ENCODE peak calls at places on chromosomes 16 and 17, in nine cellular contexts. S, V, J, H, Q, A, L, E and G are unnamed samples.

GRCh38 chr17:19979917-19980770 is 2.5 kb upstream of the AKAP10 start:
- DNase-seq in E (no peak), S (no peak), V (no peak), H (no peak), A (no peak), Q (no peak), L (no peak), J (no peak), G (no peak)

GRCh38 chr17:77312786-77313599 is 172.2 kb downstream of the SEC14L1 start:
- DNase-seq in E (no peak), H (peak), Q (no peak), L (no peak), S (no peak), V (no peak), A (peak), J (peak), G (peak)

GRCh38 chr17:77783991-77784820 is 174.3 kb upstream of the TNRC6C start:
- DNase-seq in J (no peak), H (no peak), L (peak), E (peak), Q (peak), S (peak), V (no peak), A (no peak), G (no peak)

GRCh38 chr17:81330884-81331245 is 35.8 kb upstream of the SLC38A10 start:
- DNase-seq in E (no peak), V (no peak), S (no peak), A (no peak), J (no peak), H (no peak), L (no peak), Q (no peak), G (no peak)

GRCh38 chr17:57975044-57975443 is 13.0 kb downstream of the VEZF1 start:
- DNase-seq in V (no peak), J (peak), L (no peak), E (no peak), S (no peak), Q (no peak), A (no peak), H (peak), G (peak)

GRCh38 chr16:1499756-1500464 is 6.8 kb downstream of the TELO2 start:
- DNase-seq in L (no peak), E (no peak), A (no peak), H (no peak), V (no peak), J (no peak), Q (no peak), S (no peak), G (no peak)

GRCh38 chr17:33200587-33200986 is 92.5 kb downstream of the ASIC2 start:
- DNase-seq in Q (no peak), H (no peak), J (no peak), A (no peak), S (no peak), E (no peak), L (no peak), V (no peak), G (peak)

GRCh38 chr16:21684199-21684598 is 20.4 kb downstream of the OTOA start:
- DNase-seq in S (peak), A (no peak), V (no peak), E (peak), L (peak), H (no peak), J (no peak), Q (no peak), G (peak)

GRCh38 chr16:1817716-1818115 is 8.9 kb downstream of the HAGH start:
- DNase-seq in L (no peak), A (no peak), S (no peak), Q (no peak), E (no peak), V (no peak), J (no peak), H (no peak), G (no peak)